ENCODE peak calls at places on chromosomes 5 and 9, in ten cellular contexts. One of them, this sample, is unnamed.

GRCh38 chr5:153555420-153556114 is 65.1 kb downstream of the GRIA1 start:
- DNase-seq in endothelial cell: no peak
- DNase-seq in AG09309: no peak
- DNase-seq in cardiac fibroblast: no peak
- DNase-seq in heart left ventricle: no peak
- DNase-seq in neural progenitor cell: no peak
- DNase-seq in B cell: no peak
- DNase-seq in foreskin fibroblast: no peak
- DNase-seq in coronary artery: no peak
- DNase-seq in GM20000: no peak
- DNase-seq in this sample: no peak

GRCh38 chr5:96199713-96200183 is 233.3 kb downstream of the PCSK1 start:
- DNase-seq in GM20000: no peak
- DNase-seq in foreskin fibroblast: no peak
- DNase-seq in B cell: no peak
- DNase-seq in AG09309: no peak
- DNase-seq in neural progenitor cell: no peak
- DNase-seq in cardiac fibroblast: no peak
- DNase-seq in coronary artery: no peak
- DNase-seq in heart left ventricle: no peak
- DNase-seq in endothelial cell: no peak
- DNase-seq in this sample: no peak

GRCh38 chr9:22840641-22841040 is 394.0 kb downstream of the DMRTA1 start:
- DNase-seq in cardiac fibroblast: no peak
- DNase-seq in neural progenitor cell: peak; percentile 2
- DNase-seq in foreskin fibroblast: no peak
- DNase-seq in GM20000: no peak
- DNase-seq in endothelial cell: no peak
- DNase-seq in AG09309: no peak
- DNase-seq in coronary artery: no peak
- DNase-seq in heart left ventricle: no peak
- DNase-seq in B cell: no peak
- DNase-seq in this sample: no peak

GRCh38 chr5:151288180-151288579 is 15.4 kb downstream of the SLC36A3 start:
- DNase-seq in B cell: no peak
- DNase-seq in neural progenitor cell: no peak
- DNase-seq in endothelial cell: no peak
- DNase-seq in heart left ventricle: no peak
- DNase-seq in foreskin fibroblast: no peak
- DNase-seq in AG09309: no peak
- DNase-seq in GM20000: no peak
- DNase-seq in coronary artery: no peak
- DNase-seq in cardiac fibroblast: no peak
- DNase-seq in this sample: no peak

GRCh38 chr9:25505644-25506043 is 172.6 kb downstream of the TUSC1 start:
- DNase-seq in neural progenitor cell: no peak
- DNase-seq in coronary artery: no peak
- DNase-seq in cardiac fibroblast: no peak
- DNase-seq in GM20000: no peak
- DNase-seq in B cell: no peak
- DNase-seq in heart left ventricle: no peak
- DNase-seq in endothelial cell: no peak
- DNase-seq in foreskin fibroblast: no peak
- DNase-seq in AG09309: no peak
- DNase-seq in this sample: no peak

GRCh38 chr9:89593776-89594427 is 10.9 kb upstream of the GADD45G start:
- DNase-seq in endothelial cell: peak; percentile 79
- DNase-seq in foreskin fibroblast: peak; percentile 22
- DNase-seq in cardiac fibroblast: peak; percentile 32
- DNase-seq in heart left ventricle: peak; percentile 57
- DNase-seq in AG09309: no peak
- DNase-seq in B cell: peak; percentile 66
- DNase-seq in coronary artery: no peak
- DNase-seq in neural progenitor cell: peak; percentile 81
- DNase-seq in GM20000: peak; percentile 70
- DNase-seq in this sample: no peak

GRCh38 chr9:88826651-88827245 is 164.5 kb upstream of the S1PR3 start:
- DNase-seq in neural progenitor cell: no peak
- DNase-seq in AG09309: peak; percentile 84
- DNase-seq in coronary artery: no peak
- DNase-seq in B cell: no peak
- DNase-seq in foreskin fibroblast: peak; percentile 67
- DNase-seq in GM20000: no peak
- DNase-seq in cardiac fibroblast: peak; percentile 71
- DNase-seq in heart left ventricle: no peak
- DNase-seq in endothelial cell: no peak
- DNase-seq in this sample: no peak

GRCh38 chr9:73575071-73575470 is 423.4 kb downstream of the ANXA1 start:
- DNase-seq in foreskin fibroblast: no peak
- DNase-seq in GM20000: no peak
- DNase-seq in B cell: no peak
- DNase-seq in AG09309: no peak
- DNase-seq in endothelial cell: no peak
- DNase-seq in cardiac fibroblast: no peak
- DNase-seq in coronary artery: no peak
- DNase-seq in neural progenitor cell: no peak
- DNase-seq in heart left ventricle: no peak
- DNase-seq in this sample: no peak

GRCh38 chr9:111940697-111941096 is 44.1 kb downstream of the UGCG start:
- DNase-seq in neural progenitor cell: no peak
- DNase-seq in coronary artery: no peak
- DNase-seq in endothelial cell: no peak
- DNase-seq in cardiac fibroblast: peak; percentile 39
- DNase-seq in GM20000: no peak
- DNase-seq in heart left ventricle: no peak
- DNase-seq in foreskin fibroblast: no peak
- DNase-seq in AG09309: no peak
- DNase-seq in B cell: no peak
- DNase-seq in this sample: no peak

DNA sequence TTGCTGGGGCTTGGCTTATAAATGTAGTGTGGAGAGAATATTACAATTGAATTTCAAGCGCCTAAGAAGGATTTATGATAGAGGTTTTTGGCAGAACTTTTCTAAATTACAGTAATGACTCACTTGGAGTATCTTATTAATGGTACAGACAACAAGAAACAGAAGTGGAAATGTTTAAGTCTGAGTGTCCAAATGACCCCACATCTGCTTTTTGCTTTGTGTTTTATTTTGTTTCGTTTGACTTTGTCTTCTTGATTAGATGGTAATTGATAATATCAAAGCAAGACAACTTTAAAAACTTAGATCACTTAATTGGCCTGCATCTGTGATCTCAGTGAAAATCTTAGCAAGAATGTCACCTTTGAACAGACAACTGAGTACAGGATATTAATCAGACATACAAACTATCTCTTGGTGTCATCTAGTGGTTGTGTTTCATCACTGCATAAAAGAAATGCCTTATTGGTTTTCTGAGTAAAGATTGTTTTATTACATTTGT is 577.4 kb downstream of the ISL1 start:
- DNase-seq in GM20000: no peak
- DNase-seq in endothelial cell: no peak
- DNase-seq in neural progenitor cell: no peak
- DNase-seq in foreskin fibroblast: peak; percentile 42
- DNase-seq in coronary artery: no peak
- DNase-seq in heart left ventricle: no peak
- DNase-seq in cardiac fibroblast: peak; percentile 5
- DNase-seq in AG09309: no peak
- DNase-seq in B cell: no peak
- DNase-seq in this sample: no peak
- TF ChIP-seq CTCF in GM20000: no peak
- TF ChIP-seq CTCF in endothelial cell: no peak
- TF ChIP-seq CTCF in neural progenitor cell: peak; percentile 52
- TF ChIP-seq CTCF in foreskin fibroblast: peak; percentile 22
- TF ChIP-seq CTCF in coronary artery: no peak
- TF ChIP-seq CTCF in heart left ventricle: peak; percentile 7
- TF ChIP-seq CTCF in cardiac fibroblast: no peak
- TF ChIP-seq CTCF in AG09309: no peak
- TF ChIP-seq CTCF in B cell: no peak
- TF ChIP-seq CTCF in this sample: no peak

GRCh38 chr5:78501411-78502338 is 141.3 kb downstream of the SCAMP1 start:
- DNase-seq in foreskin fibroblast: peak; percentile 52
- DNase-seq in endothelial cell: no peak
- DNase-seq in coronary artery: no peak
- DNase-seq in neural progenitor cell: no peak
- DNase-seq in B cell: no peak
- DNase-seq in cardiac fibroblast: no peak
- DNase-seq in AG09309: no peak
- DNase-seq in heart left ventricle: no peak
- DNase-seq in GM20000: no peak
- DNase-seq in this sample: no peak
- TF ChIP-seq CTCF in foreskin fibroblast: no peak
- TF ChIP-seq CTCF in endothelial cell: no peak
- TF ChIP-seq CTCF in coronary artery: no peak
- TF ChIP-seq CTCF in neural progenitor cell: no peak
- TF ChIP-seq CTCF in B cell: no peak
- TF ChIP-seq CTCF in cardiac fibroblast: no peak
- TF ChIP-seq CTCF in AG09309: no peak
- TF ChIP-seq CTCF in heart left ventricle: no peak
- TF ChIP-seq CTCF in GM20000: no peak
- TF ChIP-seq CTCF in this sample: no peak

DNA sequence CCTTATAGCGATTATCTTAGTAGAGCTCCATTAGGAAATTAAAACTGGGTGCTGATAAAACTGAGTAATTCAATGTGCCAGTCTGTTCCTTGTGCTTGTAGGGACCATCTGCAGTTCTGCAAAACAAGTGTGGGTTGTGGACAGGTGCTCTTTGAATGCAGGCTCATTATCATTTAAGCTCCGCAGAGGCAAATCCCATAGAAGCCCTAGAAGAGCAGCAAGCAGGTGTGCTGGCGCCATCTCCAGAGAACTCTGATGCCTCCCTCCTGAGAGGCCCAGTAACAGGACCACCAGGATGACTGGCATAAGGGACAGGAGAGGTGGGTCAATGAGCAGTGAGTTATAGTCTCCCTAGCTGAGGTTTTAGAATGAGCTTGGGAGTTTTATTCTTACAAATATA is 1342.4 kb upstream of the DMAC1 start:
- DNase-seq in foreskin fibroblast: no peak
- DNase-seq in endothelial cell: no peak
- DNase-seq in heart left ventricle: no peak
- DNase-seq in GM20000: no peak
- DNase-seq in AG09309: no peak
- DNase-seq in cardiac fibroblast: no peak
- DNase-seq in coronary artery: no peak
- DNase-seq in B cell: no peak
- DNase-seq in neural progenitor cell: peak; percentile 8
- DNase-seq in this sample: no peak
- TF ChIP-seq CTCF in foreskin fibroblast: no peak
- TF ChIP-seq CTCF in endothelial cell: no peak
- TF ChIP-seq CTCF in heart left ventricle: no peak
- TF ChIP-seq CTCF in GM20000: no peak
- TF ChIP-seq CTCF in AG09309: no peak
- TF ChIP-seq CTCF in cardiac fibroblast: no peak
- TF ChIP-seq CTCF in coronary artery: no peak
- TF ChIP-seq CTCF in B cell: no peak
- TF ChIP-seq CTCF in neural progenitor cell: no peak
- TF ChIP-seq CTCF in this sample: no peak

DNA sequence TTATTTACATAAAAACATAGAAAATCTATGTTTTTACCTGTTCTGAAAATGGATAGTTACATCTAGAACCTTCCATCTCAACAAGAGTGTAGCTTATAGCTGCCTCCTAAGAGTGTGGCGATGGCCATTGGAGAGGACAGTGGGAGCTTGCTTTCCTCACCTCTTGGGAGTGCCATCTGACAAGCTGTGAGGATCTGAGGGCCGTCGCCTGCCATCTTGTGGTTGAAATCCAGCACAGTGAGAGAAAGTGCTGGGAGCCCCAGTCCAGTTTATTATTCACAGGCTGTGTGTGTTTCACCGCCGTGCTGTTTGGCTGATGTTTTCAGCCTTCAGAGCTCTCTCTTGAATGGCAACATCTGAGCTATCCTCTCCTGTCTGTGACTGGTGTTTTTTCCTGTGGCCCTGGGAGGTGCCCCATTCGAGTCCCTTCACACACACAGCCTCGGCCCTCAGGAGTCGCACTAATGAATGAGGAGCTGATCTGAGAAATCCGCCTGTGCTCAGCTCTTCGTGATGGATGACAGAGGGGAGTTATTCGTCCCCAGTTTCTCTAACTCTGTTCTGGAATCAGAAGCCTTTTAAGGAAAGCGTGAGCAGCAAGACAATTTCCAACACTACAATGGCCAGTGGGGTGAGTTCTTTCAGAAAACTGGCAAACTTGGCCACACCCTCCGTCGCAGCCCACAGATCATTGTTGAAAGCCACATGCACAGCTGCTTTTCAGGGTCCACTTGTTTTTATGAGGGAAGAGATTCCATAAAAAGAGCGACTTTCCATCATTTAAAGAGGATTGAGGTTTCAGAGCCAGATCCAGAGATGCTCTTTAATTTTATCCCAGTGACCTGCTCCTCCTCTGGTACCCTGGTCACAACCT is 170.3 kb downstream of the PDZD2 start:
- DNase-seq in heart left ventricle: peak; percentile 77
- DNase-seq in coronary artery: no peak
- DNase-seq in foreskin fibroblast: peak; percentile 86
- DNase-seq in AG09309: peak; percentile 20
- DNase-seq in cardiac fibroblast: peak; percentile 78
- DNase-seq in GM20000: peak; percentile 67
- DNase-seq in endothelial cell: peak; percentile 65
- DNase-seq in neural progenitor cell: peak; percentile 83
- DNase-seq in B cell: no peak
- DNase-seq in this sample: peak; percentile 16
- TF ChIP-seq CTCF in heart left ventricle: peak; percentile 81
- TF ChIP-seq CTCF in coronary artery: peak; percentile 53
- TF ChIP-seq CTCF in foreskin fibroblast: peak; percentile 81
- TF ChIP-seq CTCF in AG09309: peak; percentile 85
- TF ChIP-seq CTCF in cardiac fibroblast: peak; percentile 84
- TF ChIP-seq CTCF in GM20000: peak; percentile 45
- TF ChIP-seq CTCF in endothelial cell: no peak
- TF ChIP-seq CTCF in neural progenitor cell: peak; percentile 81
- TF ChIP-seq CTCF in B cell: no peak
- TF ChIP-seq CTCF in this sample: peak; percentile 74

DNA sequence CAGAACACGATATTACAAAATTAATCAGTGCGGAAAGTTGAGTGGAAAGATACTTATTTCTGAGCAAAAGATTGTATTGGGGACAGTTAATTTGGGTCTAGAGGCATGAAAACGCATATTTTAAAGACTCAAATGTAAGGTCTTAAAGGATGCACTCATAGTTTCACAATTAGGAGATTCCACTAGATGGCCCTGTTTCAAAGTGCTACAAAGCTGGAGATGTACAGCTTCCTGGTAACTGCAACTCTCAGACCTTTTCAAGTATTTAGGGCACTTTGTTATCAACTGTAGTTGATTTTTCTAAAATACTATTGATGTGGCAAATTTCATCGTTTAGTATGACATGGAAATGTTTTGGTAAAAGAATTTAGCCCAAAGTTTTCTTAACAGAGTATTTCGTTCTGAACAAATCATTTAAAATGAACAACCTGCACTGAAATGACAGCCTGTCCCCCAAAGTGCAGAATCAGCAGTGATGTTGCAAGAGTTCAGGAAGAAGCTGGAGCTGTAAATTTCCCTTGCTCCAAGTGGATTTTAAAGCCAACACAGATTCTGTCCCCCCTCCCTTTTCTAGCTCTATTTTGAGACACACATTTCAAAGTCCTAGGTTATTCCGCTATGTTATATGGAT is 16.2 kb upstream of the NDUFB6 start:
- DNase-seq in AG09309: no peak
- DNase-seq in foreskin fibroblast: peak; percentile 62
- DNase-seq in coronary artery: no peak
- DNase-seq in cardiac fibroblast: peak; percentile 74
- DNase-seq in neural progenitor cell: peak; percentile 57
- DNase-seq in endothelial cell: no peak
- DNase-seq in heart left ventricle: no peak
- DNase-seq in B cell: no peak
- DNase-seq in GM20000: peak; percentile 55
- DNase-seq in this sample: no peak
- TF ChIP-seq CTCF in AG09309: peak; percentile 55
- TF ChIP-seq CTCF in foreskin fibroblast: peak; percentile 51
- TF ChIP-seq CTCF in coronary artery: no peak
- TF ChIP-seq CTCF in cardiac fibroblast: peak; percentile 63
- TF ChIP-seq CTCF in neural progenitor cell: peak; percentile 64
- TF ChIP-seq CTCF in endothelial cell: no peak
- TF ChIP-seq CTCF in heart left ventricle: peak; percentile 47
- TF ChIP-seq CTCF in B cell: peak; percentile 28
- TF ChIP-seq CTCF in GM20000: peak; percentile 28
- TF ChIP-seq CTCF in this sample: peak; percentile 51